ENCODE peak calls at places on chromosomes 4 and X, in seven cellular contexts. O is GM12865, Q is brain microvascular endothelial cell, K is psoas muscle, M is AG10803, C is colonic mucosa, V is cardiac muscle cell. E is an unnamed sample.

GRCh38 chr4:121776610-121777401 is 11.8 kb upstream of the SMIM43 start:
- DNase-seq in M (peak; percentile 54), C (no peak), V (no peak), Q (no peak), O (no peak), K (no peak), E (no peak)

GRCh38 chrX:13164611-13165010 is 120.2 kb upstream of the FAM9C start:
- DNase-seq in V (no peak), Q (no peak), K (no peak), O (no peak), C (no peak), M (no peak), E (no peak)

GRCh38 chr4:6716958-6717655 is 1.1 kb downstream of the BLOC1S4 start:
- DNase-seq in M (no peak), Q (no peak), V (no peak), C (no peak), K (no peak), O (no peak), E (no peak)

GRCh38 chr4:167221074-167221473 is 13.2 kb downstream of the SPOCK3 start:
- DNase-seq in M (no peak), V (no peak), O (peak; percentile 11), K (no peak), C (no peak), Q (no peak), E (no peak)

GRCh38 chr4:187128971-187129370 is 405.3 kb upstream of the FAT1 start:
- DNase-seq in V (no peak), O (no peak), C (no peak), K (no peak), M (peak; percentile 46), Q (peak; percentile 70), E (no peak)

GRCh38 chr4:110622841-110623709 is at the start of gene PITX2:
- DNase-seq in C (peak; percentile 96), V (peak; percentile 97), K (peak; percentile 97), O (peak; percentile 92), M (peak; percentile 90), Q (peak; percentile 53), E (peak; percentile 86)

GRCh38 chrX:38968344-38968743 is 167.1 kb downstream of the MID1IP1 start:
- DNase-seq in M (peak; percentile 20), O (no peak), Q (no peak), C (no peak), K (no peak), V (peak; percentile 36), E (no peak)

GRCh38 chr4:53905935-53906377 is 158.4 kb downstream of the CHIC2 start:
- DNase-seq in K (peak; percentile 65), V (peak; percentile 89), Q (peak; percentile 63), C (peak; percentile 48), M (peak; percentile 78), O (peak; percentile 67), E (no peak)

GRCh38 chrX:47562615-47563243 is 1.7 kb downstream of the ARAF start:
- DNase-seq in V (peak; percentile 57), M (no peak), K (no peak), C (no peak), O (peak; percentile 56), Q (no peak), E (no peak)

GRCh38 chr4:26083987-26084386 is 170.0 kb downstream of the SMIM20 start:
- DNase-seq in K (peak; percentile 59), V (peak; percentile 45), M (peak; percentile 86), O (peak; percentile 79), Q (peak; percentile 70), C (no peak), E (peak; percentile 32)
- TF ChIP-seq CTCF in K (no peak), V (no peak), M (no peak), O (no peak), Q (no peak), C (no peak), E (no peak)

DNA sequence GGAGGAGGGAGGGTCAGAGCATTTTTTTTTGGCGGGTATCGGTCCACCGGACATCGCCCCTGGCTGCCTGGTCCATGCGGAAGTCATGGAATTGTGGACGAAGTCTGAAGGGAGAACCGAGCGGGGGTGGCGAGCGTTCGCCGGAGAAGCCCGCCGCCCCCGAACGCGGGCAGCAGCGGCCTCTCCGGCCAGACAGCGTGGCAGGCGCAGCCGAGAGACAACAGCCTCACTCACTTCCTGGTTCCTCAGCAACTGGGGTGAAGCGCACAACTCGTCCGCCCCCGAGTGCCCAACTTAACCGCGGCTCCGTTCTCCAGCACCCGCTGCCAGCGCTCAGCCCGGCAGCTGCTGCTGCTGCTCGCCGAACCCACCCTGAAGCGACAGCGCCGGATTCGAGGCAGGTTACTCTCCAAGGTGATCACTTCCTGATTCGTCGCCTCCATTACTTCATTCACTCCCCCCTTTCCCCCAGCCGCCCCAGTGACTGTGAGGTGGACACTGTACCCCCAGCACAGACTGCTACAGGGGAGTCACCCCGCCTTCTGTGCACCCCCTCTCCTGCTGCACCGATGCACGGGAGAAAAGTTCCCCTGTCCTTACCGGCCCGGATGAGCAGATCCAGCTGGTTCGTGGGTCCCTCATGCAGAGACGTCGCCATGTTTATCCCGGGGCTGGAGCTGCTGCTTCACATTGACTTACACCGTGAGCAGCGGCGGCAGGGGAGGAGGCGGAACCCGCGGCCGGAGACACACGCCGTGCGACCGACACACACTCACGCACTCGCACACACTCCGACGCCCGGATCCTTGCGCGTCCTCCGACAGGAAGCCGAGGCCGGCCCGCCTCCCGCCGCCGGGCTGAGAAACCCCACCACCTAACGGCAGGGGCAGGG is 68.2 kb downstream of the NOCT start:
- DNase-seq in K (peak; percentile 96), V (peak; percentile 96), O (peak; percentile 96), C (peak; percentile 86), Q (peak; percentile 86), M (peak; percentile 94), E (peak; percentile 85)
- TF ChIP-seq CTCF in K (peak; percentile 43), V (peak; percentile 30), O (peak; percentile 2), C (no peak), Q (peak; percentile 31), M (peak; percentile 23), E (peak; percentile 23)

GRCh38 chrX:110836982-110837381 is 41.4 kb upstream of the CHRDL1 start:
- DNase-seq in O (no peak), C (no peak), M (no peak), Q (no peak), V (peak; percentile 0), K (no peak), E (no peak)
- TF ChIP-seq CTCF in O (no peak), C (no peak), M (no peak), Q (peak; percentile 55), V (peak; percentile 17), K (no peak), E (peak; percentile 29)

DNA sequence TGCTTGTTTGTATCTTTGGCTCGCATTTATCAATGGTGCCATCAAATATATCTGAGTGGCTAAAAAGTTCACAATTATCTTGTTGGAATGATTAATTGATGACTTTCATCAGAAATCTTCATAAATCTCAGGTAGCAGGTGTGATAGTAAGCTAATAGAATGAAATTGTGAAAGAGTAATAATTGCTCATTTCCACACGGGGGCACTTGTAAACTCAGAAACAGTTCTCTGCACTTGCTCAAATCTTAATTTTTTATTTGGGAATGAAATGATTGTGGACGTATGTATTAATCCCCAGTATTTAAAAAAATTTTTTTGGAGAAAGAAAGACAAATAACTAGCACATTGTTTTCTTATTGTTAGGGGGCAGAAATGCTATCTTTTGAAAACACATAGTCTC is 132.8 kb downstream of the DTHD1 start:
- DNase-seq in C (no peak), Q (no peak), M (no peak), V (no peak), K (no peak), O (peak; percentile 24), E (peak; percentile 26)
- TF ChIP-seq CTCF in C (no peak), Q (no peak), M (no peak), V (no peak), K (no peak), O (peak; percentile 29), E (peak; percentile 20)

DNA sequence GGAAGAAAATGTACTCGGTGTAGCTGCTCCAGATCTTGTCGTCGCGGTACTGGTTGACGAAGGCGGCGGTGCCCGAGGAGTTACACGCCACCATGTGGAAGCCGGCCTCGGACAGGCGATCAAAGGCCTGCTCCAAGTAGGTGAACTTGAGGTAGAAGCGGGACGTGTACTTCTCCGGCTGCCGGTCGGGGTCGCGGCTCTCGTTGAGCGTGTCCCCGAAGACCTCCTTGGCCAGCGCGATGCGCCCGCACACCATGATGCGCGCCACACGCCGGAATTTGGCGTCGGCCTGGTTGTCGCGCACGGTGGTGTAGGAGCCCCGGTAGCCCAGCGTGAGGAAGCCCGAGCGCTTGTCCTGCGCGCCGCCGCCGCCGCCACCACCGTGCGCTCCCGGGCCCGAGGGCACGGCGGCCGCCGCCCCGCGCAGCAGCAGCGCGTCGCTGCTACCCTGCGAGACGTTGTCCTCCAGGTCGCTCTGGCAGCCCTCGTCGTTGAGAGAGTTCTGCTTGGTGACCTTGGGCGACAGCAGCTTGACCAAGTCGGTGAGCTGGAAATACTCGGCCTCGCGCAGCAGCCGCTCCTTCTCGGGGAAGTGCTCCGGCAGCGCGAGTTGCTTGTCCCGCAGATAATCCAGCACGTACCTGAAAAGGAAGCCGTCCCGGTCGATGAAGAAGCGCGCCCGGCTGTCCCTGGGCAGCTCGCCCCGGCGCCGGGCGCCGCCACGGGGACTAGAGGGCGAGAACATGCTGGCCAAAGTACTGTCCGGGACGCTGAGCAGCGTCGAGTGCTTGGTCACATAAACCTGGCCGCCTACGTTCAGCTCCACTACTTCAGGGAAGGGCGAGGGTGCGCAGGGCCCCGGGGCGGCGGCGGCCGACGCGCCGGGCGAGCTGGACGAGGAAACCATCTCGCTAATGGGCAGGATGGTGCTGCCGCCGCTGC is 775 bp downstream of the KCTD8 start:
- DNase-seq in V (peak; percentile 10), O (peak; percentile 2), M (no peak), K (peak; percentile 69), Q (no peak), C (peak; percentile 16), E (peak; percentile 31)
- TF ChIP-seq CTCF in V (no peak), O (no peak), M (no peak), K (no peak), Q (peak; percentile 11), C (no peak), E (no peak)

DNA sequence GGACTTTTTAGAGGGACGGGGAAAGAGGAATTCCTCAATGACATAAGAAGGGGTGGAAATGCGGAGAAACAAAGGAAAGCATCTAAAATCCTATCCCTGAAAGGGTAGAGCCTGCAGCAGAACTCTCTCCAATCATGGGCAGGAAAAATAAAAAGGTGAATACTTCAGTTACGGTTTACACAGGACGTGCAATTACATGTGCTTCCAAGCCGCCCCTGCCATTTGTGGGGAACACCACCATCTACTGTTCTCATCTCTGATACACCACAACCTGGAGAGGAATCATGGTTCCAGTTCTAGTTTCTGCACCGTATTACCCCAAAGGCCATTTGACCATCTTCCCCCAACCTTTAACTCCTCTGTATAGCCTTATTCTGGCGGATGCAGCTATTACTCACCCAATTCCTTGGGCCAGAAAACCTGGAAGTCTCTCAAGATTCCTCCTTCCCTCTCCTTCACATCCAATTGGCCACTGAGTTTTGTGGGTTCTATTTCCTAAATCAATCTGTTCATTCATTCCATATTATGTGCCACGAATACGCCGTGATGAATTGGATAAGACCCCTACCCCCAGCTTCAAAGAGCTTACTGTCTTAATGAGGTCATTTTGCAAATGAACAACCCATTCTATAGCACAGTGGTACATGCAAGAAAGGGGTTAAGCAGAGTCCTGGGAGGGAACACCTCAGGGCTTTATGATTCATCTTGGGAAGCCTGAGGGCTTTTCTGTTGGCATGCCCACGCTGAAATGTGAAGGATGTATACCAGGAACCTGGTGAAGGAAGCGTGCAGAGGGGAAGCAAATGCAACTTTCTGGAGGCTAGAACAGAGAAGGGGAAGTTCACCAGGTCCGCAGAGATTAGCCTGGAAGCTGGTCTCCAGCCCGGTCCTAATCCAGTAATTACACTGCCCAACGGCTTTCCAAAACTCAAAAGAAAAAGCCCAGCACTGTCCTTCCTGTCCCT is 1.4 kb upstream of the MSL3 start:
- DNase-seq in M (no peak), C (no peak), K (no peak), V (no peak), O (peak; percentile 74), Q (no peak), E (no peak)
- TF ChIP-seq CTCF in M (no peak), C (no peak), K (no peak), V (no peak), O (peak; percentile 30), Q (no peak), E (peak; percentile 42)

E was measured in GM13976.